ENCODE peak calls at places on chromosome 5, in five cellular contexts. Y, D, C, H and N are unnamed samples. For H3K4me1, the result is how much of the 10 kb centered on the place peaks cover.

GRCh38 chr5:131068893-131069643 is 96.0 kb downstream of the HINT1 start:
- DNase-seq in Y (no peak), D (peak), C (peak), H (no peak), N (no peak)

GRCh38 chr5:167064199-167064811 is 1227.1 kb upstream of the WWC1 start:
- DNase-seq in Y (no peak), D (no peak), C (no peak), H (no peak), N (no peak)

GRCh38 chr5:127518319-127518621 is 830 bp downstream of the PRRC1 start:
- DNase-seq in Y (no peak), D (no peak), C (peak), H (no peak), N (no peak)

GRCh38 chr5:146965781-146966659 is 87.5 kb upstream of the PPP2R2B start:
- DNase-seq in Y (peak), D (peak), C (peak), H (peak), N (no peak)

GRCh38 chr5:395156-395920 is 47.6 kb upstream of the EXOC3 start:
- DNase-seq in Y (peak), D (no peak), C (no peak), H (no peak), N (peak)

GRCh38 chr5:85140471-85140870 is 755.8 kb upstream of the EDIL3 start:
- DNase-seq in Y (no peak), D (no peak), C (no peak), H (no peak), N (no peak)

GRCh38 chr5:51201708-51202107 is 181.5 kb upstream of the ISL1 start:
- DNase-seq in Y (no peak), D (no peak), C (no peak), H (no peak), N (no peak)

GRCh38 chr5:126683912-126684311 is 83.2 kb downstream of the PHAX start:
- DNase-seq in Y (no peak), D (no peak), C (no peak), H (no peak), N (no peak)

GRCh38 chr5:126865299-126865698 is 88.4 kb downstream of the LMNB1 start:
- DNase-seq in Y (no peak), D (no peak), C (no peak), H (no peak), N (peak)

GRCh38 chr5:139664727-139665351 is 16.7 kb downstream of the CXXC5 start:
- DNase-seq in Y (no peak), D (no peak), C (no peak), H (no peak), N (no peak)

GRCh38 chr5:139664273-139664693 is 16.1 kb downstream of the CXXC5 start:
- DNase-seq in Y (no peak), D (no peak), C (peak), H (no peak), N (no peak)

GRCh38 chr5:139667001-139667729 is 19.0 kb downstream of the CXXC5 start:
- DNase-seq in Y (no peak), D (no peak), C (no peak), H (no peak), N (no peak)

GRCh38 chr5:139666551-139666950 is 18.4 kb downstream of the CXXC5 start:
- DNase-seq in Y (no peak), D (no peak), C (no peak), H (no peak), N (no peak)

DNA sequence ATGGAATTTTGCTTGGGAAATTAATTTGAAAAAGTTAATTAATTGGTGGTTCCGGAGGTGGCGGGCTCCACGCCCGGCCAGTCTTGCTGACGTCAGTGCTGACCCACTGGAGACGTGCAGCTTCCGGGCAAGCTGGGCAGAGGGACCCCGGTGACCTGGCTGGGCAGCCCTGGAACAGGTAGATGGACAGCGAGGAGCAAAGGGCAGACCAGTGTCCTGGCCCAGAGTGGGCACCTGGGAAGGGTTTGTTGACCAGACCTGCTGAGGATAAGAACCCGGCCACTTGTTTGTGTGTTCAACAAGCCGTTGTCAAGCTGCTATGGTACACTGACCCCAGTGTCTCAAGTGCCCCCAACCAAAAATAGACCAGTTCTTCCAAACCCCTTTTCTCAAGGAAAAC is 17.5 kb downstream of the CXXC5 start:
- DNase-seq in Y (no peak), D (no peak), C (no peak), H (no peak), N (no peak)
- H3K4me1 ChIP-seq in Y (half or more), D (under half), C (half or more), H (half or more), N (half or more)

GRCh38 chr5:89327621-89328020 is 444.6 kb upstream of the MEF2C start:
- DNase-seq in Y (no peak), D (no peak), C (no peak), H (no peak), N (no peak)

GRCh38 chr5:89324990-89325389 is 442.0 kb upstream of the MEF2C start:
- DNase-seq in Y (no peak), D (no peak), C (no peak), H (no peak), N (no peak)

DNA sequence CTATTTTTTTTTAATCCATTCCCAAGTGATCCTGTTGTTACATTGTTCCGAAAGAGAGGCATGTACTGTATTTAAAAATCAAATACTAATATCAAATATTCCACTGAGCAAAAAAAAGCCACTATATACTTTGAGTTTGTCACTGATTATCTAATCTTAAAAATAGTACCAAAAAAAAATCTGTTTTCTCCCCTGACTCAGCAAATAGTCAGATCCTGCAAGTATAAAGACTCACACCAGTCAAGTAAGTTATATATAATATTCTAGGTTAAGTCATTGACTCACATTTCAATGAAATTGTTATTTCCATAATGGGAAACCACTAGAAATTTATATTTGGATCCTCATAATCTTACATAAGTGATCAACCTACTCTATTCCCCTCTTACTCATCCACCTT is 447.1 kb upstream of the MEF2C start:
- DNase-seq in Y (no peak), D (no peak), C (no peak), H (no peak), N (no peak)
- H3K4me3 ChIP-seq in Y (no peak), D (no peak), C (no peak), H (no peak), N (no peak)

GRCh38 chr5:83563631-83564030 is 92.1 kb downstream of the VCAN start:
- DNase-seq in Y (no peak), D (no peak), C (no peak), H (no peak), N (no peak)

GRCh38 chr5:83559141-83559785 is 87.7 kb downstream of the VCAN start:
- DNase-seq in Y (no peak), D (no peak), C (no peak), H (no peak), N (no peak)

GRCh38 chr5:83564069-83564749 is 92.7 kb downstream of the VCAN start:
- DNase-seq in Y (no peak), D (no peak), C (no peak), H (peak), N (no peak)

GRCh38 chr5:83562207-83562606 is 90.7 kb downstream of the VCAN start:
- DNase-seq in Y (no peak), D (no peak), C (no peak), H (no peak), N (no peak)

GRCh38 chr5:83562817-83563557 is 91.4 kb downstream of the VCAN start:
- DNase-seq in Y (no peak), D (no peak), C (no peak), H (no peak), N (no peak)
- TF ChIP-seq POLR2AphosphoS5 in Y (no peak), D (no peak), C (no peak), H (no peak), N (no peak)

DNA sequence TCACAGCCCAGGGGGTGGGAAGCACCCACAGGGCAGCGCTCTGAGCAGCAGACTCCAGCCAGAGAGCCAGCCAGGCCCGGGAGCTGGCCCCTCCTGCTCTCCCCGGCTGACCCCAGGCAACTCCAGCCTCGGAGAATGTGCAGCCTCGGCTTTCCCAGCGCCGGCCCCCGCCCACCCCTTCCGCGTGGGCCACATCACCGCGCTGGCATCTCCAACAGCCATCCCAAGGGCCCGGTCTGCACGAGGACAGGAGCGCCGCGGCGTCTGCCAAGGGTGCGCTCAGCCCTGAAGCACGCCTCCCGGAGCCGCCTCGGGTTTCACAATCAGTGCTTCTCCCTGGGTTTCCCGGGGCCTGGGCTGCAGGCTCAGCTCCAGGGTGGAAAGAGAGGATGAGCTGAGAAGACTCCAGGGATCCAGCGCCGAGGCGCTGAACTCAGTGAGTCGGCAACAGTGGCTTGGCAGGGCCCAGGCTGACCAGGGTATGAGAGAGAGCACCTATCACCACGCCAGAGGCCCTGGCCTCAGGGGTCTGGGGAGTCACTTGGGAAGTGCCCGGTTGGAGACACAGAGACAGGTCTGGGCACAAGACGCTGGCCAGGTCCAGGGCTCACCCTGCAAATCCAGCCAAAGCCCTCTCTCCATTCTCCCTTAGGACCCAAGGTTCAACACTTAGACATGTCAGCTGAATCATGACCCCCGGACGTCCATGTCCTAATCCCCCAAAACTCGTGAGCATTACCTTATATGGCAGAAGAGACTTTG is 79.6 kb downstream of the ADAMTS2 start:
- DNase-seq in Y (peak), D (peak), C (no peak), H (no peak), N (peak)
- H3K4me1 ChIP-seq in Y (under half), D (under half), C (under half), H (under half), N (half or more)

GRCh38 chr5:39021413-39021812 is 52.8 kb downstream of the RICTOR start:
- DNase-seq in Y (no peak), D (no peak), C (no peak), H (no peak), N (no peak)
- H3K4me3 ChIP-seq in Y (no peak), D (no peak), C (no peak), H (no peak), N (no peak)

GRCh38 chr5:112626079-112626478 is 111.6 kb upstream of the APC start:
- DNase-seq in Y (no peak), D (no peak), C (no peak), H (no peak), N (no peak)

GRCh38 chr5:112630246-112631009 is 107.3 kb upstream of the APC start:
- DNase-seq in Y (no peak), D (no peak), C (no peak), H (no peak), N (no peak)

GRCh38 chr5:112625586-112625985 is 112.1 kb upstream of the APC start:
- DNase-seq in Y (no peak), D (no peak), C (no peak), H (no peak), N (no peak)

GRCh38 chr5:112626715-112627114 is 111.0 kb upstream of the APC start:
- DNase-seq in Y (no peak), D (no peak), C (no peak), H (no peak), N (no peak)

DNA sequence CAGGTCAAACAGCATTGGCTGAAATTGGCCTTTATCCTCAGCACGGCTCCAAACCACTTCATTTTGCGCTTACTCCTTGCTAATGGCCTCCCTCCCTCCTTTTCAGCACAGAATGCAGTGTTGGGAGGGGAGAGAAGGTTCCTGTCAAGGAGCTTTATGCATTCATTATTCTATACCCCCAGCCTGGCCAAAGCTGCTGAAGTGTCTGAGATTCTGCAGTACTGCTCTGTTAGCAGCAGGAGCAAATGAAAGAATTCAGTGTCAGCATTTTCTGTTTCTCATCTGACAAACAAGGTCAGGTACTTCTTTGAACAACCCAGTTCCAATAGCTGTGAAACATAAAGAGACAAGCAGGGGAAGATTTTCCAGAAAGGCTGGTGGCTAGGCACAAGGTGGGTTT is 109.5 kb upstream of the APC start:
- DNase-seq in Y (no peak), D (no peak), C (no peak), H (no peak), N (no peak)
- TF ChIP-seq POLR2AphosphoS5 in Y (no peak), D (no peak), C (no peak), H (no peak), N (no peak)

DNA sequence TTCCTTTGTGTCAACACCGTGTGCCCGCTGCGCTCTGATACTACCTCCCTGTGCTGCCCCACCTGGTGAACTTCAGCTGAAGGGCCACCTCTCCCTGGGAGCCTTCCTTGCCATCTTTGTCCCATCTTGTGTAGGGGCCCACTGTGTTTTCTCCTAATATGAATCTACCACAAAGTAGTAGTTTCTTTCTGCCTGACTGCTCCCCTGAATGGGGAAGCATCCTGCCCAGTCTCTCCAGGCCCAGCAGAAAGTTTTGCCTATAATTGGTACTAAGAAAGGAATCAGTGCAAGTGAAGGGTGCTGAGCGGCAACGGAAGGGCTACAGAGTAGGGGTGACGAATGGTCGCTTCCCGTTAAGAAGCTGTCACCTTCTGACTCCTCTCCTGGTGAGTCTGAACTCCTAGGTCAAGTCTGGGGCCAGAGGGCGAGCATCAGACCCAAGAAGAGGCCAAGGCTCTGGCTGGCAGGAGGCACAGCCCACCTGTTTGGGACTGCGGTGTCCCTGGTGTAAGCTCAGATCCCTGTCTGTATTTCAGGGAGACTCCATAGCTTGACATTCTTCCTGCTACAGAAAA is 24.1 kb downstream of the WWC1 start:
- DNase-seq in Y (no peak), D (no peak), C (no peak), H (no peak), N (no peak)
- H3K4me1 ChIP-seq in Y (under half), D (under half), C (under half), H (half or more), N (under half)